ENCODE peak calls at places on chromosome 2, in five cellular contexts. One of them, this sample, is unnamed.

GRCh38 chr2:48856144-48856543 is 100.6 kb upstream of the LHCGR start:
- DNase-seq in stimulated activated naive B cell treated with anti-CD40 and anti-IgM and Interleukin-4, amounts not matched to agents 10 μg/mL and 1 μg/mL and 100 μg/mL, for 72 hours: no peak
- DNase-seq in Right ventricle myocardium superior: no peak
- DNase-seq in activated naive CD4-positive, alpha-beta T cell: no peak
- DNase-seq in HuH-7.5: no peak
- DNase-seq in this sample: no peak

GRCh38 chr2:1170241-1170640 is 219.6 kb downstream of the SNTG2 start:
- DNase-seq in stimulated activated naive B cell treated with anti-CD40 and anti-IgM and Interleukin-4, amounts not matched to agents 10 μg/mL and 1 μg/mL and 100 μg/mL, for 72 hours: no peak
- DNase-seq in Right ventricle myocardium superior: no peak
- DNase-seq in activated naive CD4-positive, alpha-beta T cell: no peak
- DNase-seq in HuH-7.5: no peak
- DNase-seq in this sample: no peak

GRCh38 chr2:118842687-118843491 is 4.6 kb downstream of the EN1 start:
- DNase-seq in stimulated activated naive B cell treated with anti-CD40 and anti-IgM and Interleukin-4, amounts not matched to agents 10 μg/mL and 1 μg/mL and 100 μg/mL, for 72 hours: no peak
- DNase-seq in Right ventricle myocardium superior: no peak
- DNase-seq in activated naive CD4-positive, alpha-beta T cell: no peak
- DNase-seq in HuH-7.5: no peak
- DNase-seq in this sample: no peak

GRCh38 chr2:212640428-212640827 is 101.8 kb upstream of the ERBB4 start:
- DNase-seq in stimulated activated naive B cell treated with anti-CD40 and anti-IgM and Interleukin-4, amounts not matched to agents 10 μg/mL and 1 μg/mL and 100 μg/mL, for 72 hours: no peak
- DNase-seq in Right ventricle myocardium superior: no peak
- DNase-seq in activated naive CD4-positive, alpha-beta T cell: no peak
- DNase-seq in HuH-7.5: no peak
- DNase-seq in this sample: no peak

GRCh38 chr2:74856004-74856578 is 22.2 kb downstream of the HK2 start:
- DNase-seq in stimulated activated naive B cell treated with anti-CD40 and anti-IgM and Interleukin-4, amounts not matched to agents 10 μg/mL and 1 μg/mL and 100 μg/mL, for 72 hours: no peak
- DNase-seq in Right ventricle myocardium superior: no peak
- DNase-seq in activated naive CD4-positive, alpha-beta T cell: no peak
- DNase-seq in HuH-7.5: no peak
- DNase-seq in this sample: no peak

GRCh38 chr2:86446060-86446459 is 4.9 kb downstream of the KDM3A start:
- DNase-seq in stimulated activated naive B cell treated with anti-CD40 and anti-IgM and Interleukin-4, amounts not matched to agents 10 μg/mL and 1 μg/mL and 100 μg/mL, for 72 hours: no peak
- DNase-seq in Right ventricle myocardium superior: no peak
- DNase-seq in activated naive CD4-positive, alpha-beta T cell: no peak
- DNase-seq in HuH-7.5: no peak
- DNase-seq in this sample: no peak

GRCh38 chr2:120803764-120804335 is 68.2 kb downstream of the GLI2 start:
- DNase-seq in stimulated activated naive B cell treated with anti-CD40 and anti-IgM and Interleukin-4, amounts not matched to agents 10 μg/mL and 1 μg/mL and 100 μg/mL, for 72 hours: no peak
- DNase-seq in Right ventricle myocardium superior: no peak
- DNase-seq in activated naive CD4-positive, alpha-beta T cell: no peak
- DNase-seq in HuH-7.5: no peak
- DNase-seq in this sample: no peak

GRCh38 chr2:9760911-9761228 is 82.4 kb upstream of the TAF1B start:
- DNase-seq in stimulated activated naive B cell treated with anti-CD40 and anti-IgM and Interleukin-4, amounts not matched to agents 10 μg/mL and 1 μg/mL and 100 μg/mL, for 72 hours: no peak
- DNase-seq in Right ventricle myocardium superior: no peak
- DNase-seq in activated naive CD4-positive, alpha-beta T cell: no peak
- DNase-seq in HuH-7.5: no peak
- DNase-seq in this sample: no peak

GRCh38 chr2:104873689-104874054 is 19.8 kb downstream of the POU3F3 start:
- DNase-seq in stimulated activated naive B cell treated with anti-CD40 and anti-IgM and Interleukin-4, amounts not matched to agents 10 μg/mL and 1 μg/mL and 100 μg/mL, for 72 hours: no peak
- DNase-seq in Right ventricle myocardium superior: no peak
- DNase-seq in activated naive CD4-positive, alpha-beta T cell: no peak
- DNase-seq in HuH-7.5: no peak
- DNase-seq in this sample: no peak

GRCh38 chr2:128801581-128801980 is 482.9 kb upstream of the HS6ST1 start:
- DNase-seq in stimulated activated naive B cell treated with anti-CD40 and anti-IgM and Interleukin-4, amounts not matched to agents 10 μg/mL and 1 μg/mL and 100 μg/mL, for 72 hours: no peak
- DNase-seq in Right ventricle myocardium superior: no peak
- DNase-seq in activated naive CD4-positive, alpha-beta T cell: no peak
- DNase-seq in HuH-7.5: no peak
- DNase-seq in this sample: no peak

GRCh38 chr2:236782938-236783337 is 213.3 kb downstream of the ACKR3 start:
- DNase-seq in stimulated activated naive B cell treated with anti-CD40 and anti-IgM and Interleukin-4, amounts not matched to agents 10 μg/mL and 1 μg/mL and 100 μg/mL, for 72 hours: no peak
- DNase-seq in Right ventricle myocardium superior: no peak
- DNase-seq in activated naive CD4-positive, alpha-beta T cell: no peak
- DNase-seq in HuH-7.5: peak
- DNase-seq in this sample: no peak

GRCh38 chr2:54904836-54905235 is 145.4 kb downstream of the RTN4 start:
- DNase-seq in stimulated activated naive B cell treated with anti-CD40 and anti-IgM and Interleukin-4, amounts not matched to agents 10 μg/mL and 1 μg/mL and 100 μg/mL, for 72 hours: no peak
- DNase-seq in Right ventricle myocardium superior: no peak
- DNase-seq in activated naive CD4-positive, alpha-beta T cell: no peak
- DNase-seq in HuH-7.5: peak
- DNase-seq in this sample: no peak

GRCh38 chr2:95001701-95002100 is 23.8 kb upstream of the MAL start:
- DNase-seq in stimulated activated naive B cell treated with anti-CD40 and anti-IgM and Interleukin-4, amounts not matched to agents 10 μg/mL and 1 μg/mL and 100 μg/mL, for 72 hours: no peak
- DNase-seq in Right ventricle myocardium superior: no peak
- DNase-seq in activated naive CD4-positive, alpha-beta T cell: no peak
- DNase-seq in HuH-7.5: no peak
- DNase-seq in this sample: no peak

GRCh38 chr2:47636596-47636995 is 146.3 kb upstream of the MSH6 start:
- DNase-seq in stimulated activated naive B cell treated with anti-CD40 and anti-IgM and Interleukin-4, amounts not matched to agents 10 μg/mL and 1 μg/mL and 100 μg/mL, for 72 hours: no peak
- DNase-seq in Right ventricle myocardium superior: no peak
- DNase-seq in activated naive CD4-positive, alpha-beta T cell: no peak
- DNase-seq in HuH-7.5: no peak
- DNase-seq in this sample: no peak

GRCh38 chr2:28445448-28446258 is 50.2 kb upstream of the PLB1 start:
- DNase-seq in stimulated activated naive B cell treated with anti-CD40 and anti-IgM and Interleukin-4, amounts not matched to agents 10 μg/mL and 1 μg/mL and 100 μg/mL, for 72 hours: no peak
- DNase-seq in Right ventricle myocardium superior: no peak
- DNase-seq in activated naive CD4-positive, alpha-beta T cell: no peak
- DNase-seq in HuH-7.5: no peak
- DNase-seq in this sample: no peak

GRCh38 chr2:20168727-20169696 is 55.9 kb downstream of the SDC1 start:
- DNase-seq in stimulated activated naive B cell treated with anti-CD40 and anti-IgM and Interleukin-4, amounts not matched to agents 10 μg/mL and 1 μg/mL and 100 μg/mL, for 72 hours: no peak
- DNase-seq in Right ventricle myocardium superior: no peak
- DNase-seq in activated naive CD4-positive, alpha-beta T cell: no peak
- DNase-seq in HuH-7.5: no peak
- DNase-seq in this sample: no peak

GRCh38 chr2:196277002-196277401 is 105.6 kb upstream of the STK17B start:
- DNase-seq in stimulated activated naive B cell treated with anti-CD40 and anti-IgM and Interleukin-4, amounts not matched to agents 10 μg/mL and 1 μg/mL and 100 μg/mL, for 72 hours: no peak
- DNase-seq in Right ventricle myocardium superior: no peak
- DNase-seq in activated naive CD4-positive, alpha-beta T cell: no peak
- DNase-seq in HuH-7.5: no peak
- DNase-seq in this sample: no peak

GRCh38 chr2:216385478-216385877 is 13.2 kb upstream of the MARCHF4 start:
- DNase-seq in stimulated activated naive B cell treated with anti-CD40 and anti-IgM and Interleukin-4, amounts not matched to agents 10 μg/mL and 1 μg/mL and 100 μg/mL, for 72 hours: no peak
- DNase-seq in Right ventricle myocardium superior: no peak
- DNase-seq in activated naive CD4-positive, alpha-beta T cell: no peak
- DNase-seq in HuH-7.5: no peak
- DNase-seq in this sample: no peak

GRCh38 chr2:50491541-50492114 is 540.3 kb downstream of the NRXN1 start:
- DNase-seq in stimulated activated naive B cell treated with anti-CD40 and anti-IgM and Interleukin-4, amounts not matched to agents 10 μg/mL and 1 μg/mL and 100 μg/mL, for 72 hours: no peak
- DNase-seq in Right ventricle myocardium superior: no peak
- DNase-seq in activated naive CD4-positive, alpha-beta T cell: no peak
- DNase-seq in HuH-7.5: peak
- DNase-seq in this sample: no peak

GRCh38 chr2:128362889-128363228 is 44.2 kb upstream of the HS6ST1 start:
- DNase-seq in stimulated activated naive B cell treated with anti-CD40 and anti-IgM and Interleukin-4, amounts not matched to agents 10 μg/mL and 1 μg/mL and 100 μg/mL, for 72 hours: no peak
- DNase-seq in Right ventricle myocardium superior: no peak
- DNase-seq in activated naive CD4-positive, alpha-beta T cell: no peak
- DNase-seq in HuH-7.5: no peak
- DNase-seq in this sample: no peak

GRCh38 chr2:72895759-72896281 is 8.6 kb downstream of the SPR start:
- DNase-seq in stimulated activated naive B cell treated with anti-CD40 and anti-IgM and Interleukin-4, amounts not matched to agents 10 μg/mL and 1 μg/mL and 100 μg/mL, for 72 hours: no peak
- DNase-seq in Right ventricle myocardium superior: peak
- DNase-seq in activated naive CD4-positive, alpha-beta T cell: no peak
- DNase-seq in HuH-7.5: no peak
- DNase-seq in this sample: no peak

GRCh38 chr2:102753563-102754159 is 8.2 kb upstream of the TMEM182 start:
- DNase-seq in stimulated activated naive B cell treated with anti-CD40 and anti-IgM and Interleukin-4, amounts not matched to agents 10 μg/mL and 1 μg/mL and 100 μg/mL, for 72 hours: no peak
- DNase-seq in Right ventricle myocardium superior: no peak
- DNase-seq in activated naive CD4-positive, alpha-beta T cell: no peak
- DNase-seq in HuH-7.5: no peak
- DNase-seq in this sample: no peak

GRCh38 chr2:29223851-29224692 is 108.9 kb downstream of the CLIP4 start:
- DNase-seq in stimulated activated naive B cell treated with anti-CD40 and anti-IgM and Interleukin-4, amounts not matched to agents 10 μg/mL and 1 μg/mL and 100 μg/mL, for 72 hours: no peak
- DNase-seq in Right ventricle myocardium superior: peak
- DNase-seq in activated naive CD4-positive, alpha-beta T cell: no peak
- DNase-seq in HuH-7.5: no peak
- DNase-seq in this sample: no peak

GRCh38 chr2:109638807-109639206 is 24.6 kb downstream of the SOWAHC start:
- DNase-seq in stimulated activated naive B cell treated with anti-CD40 and anti-IgM and Interleukin-4, amounts not matched to agents 10 μg/mL and 1 μg/mL and 100 μg/mL, for 72 hours: no peak
- DNase-seq in Right ventricle myocardium superior: no peak
- DNase-seq in activated naive CD4-positive, alpha-beta T cell: no peak
- DNase-seq in HuH-7.5: no peak
- DNase-seq in this sample: no peak

GRCh38 chr2:86372133-86372532 is 34.7 kb upstream of the REEP1 start:
- DNase-seq in stimulated activated naive B cell treated with anti-CD40 and anti-IgM and Interleukin-4, amounts not matched to agents 10 μg/mL and 1 μg/mL and 100 μg/mL, for 72 hours: no peak
- DNase-seq in Right ventricle myocardium superior: no peak
- DNase-seq in activated naive CD4-positive, alpha-beta T cell: no peak
- DNase-seq in HuH-7.5: no peak
- DNase-seq in this sample: no peak

GRCh38 chr2:206556357-206556949 is 85.8 kb upstream of the FAM237A start:
- DNase-seq in stimulated activated naive B cell treated with anti-CD40 and anti-IgM and Interleukin-4, amounts not matched to agents 10 μg/mL and 1 μg/mL and 100 μg/mL, for 72 hours: no peak
- DNase-seq in Right ventricle myocardium superior: no peak
- DNase-seq in activated naive CD4-positive, alpha-beta T cell: no peak
- DNase-seq in HuH-7.5: no peak
- DNase-seq in this sample: no peak